ENCODE peak calls at places on chromosomes 6 and 20, in eight cellular contexts. L, H, K, T, V, P, R and I are unnamed samples.

GRCh38 chr20:62967628-62968351 is 15.3 kb downstream of the SLC17A9 start:
- DNase-seq in L (no peak), V (no peak), K (no peak), H (no peak), T (no peak), R (no peak), P (no peak), I (no peak)

GRCh38 chr20:34100578-34100977 is 11.5 kb downstream of the EIF2S2 start:
- DNase-seq in T (no peak), P (no peak), K (no peak), L (no peak), H (no peak), R (no peak), V (no peak), I (no peak)

GRCh38 chr6:82681119-82681714 is 317.6 kb downstream of the TPBG start:
- DNase-seq in T (no peak), V (no peak), K (no peak), H (no peak), P (no peak), L (no peak), R (no peak), I (no peak)

GRCh38 chr6:137705166-137706064 is 161.6 kb upstream of the TNFAIP3 start:
- DNase-seq in P (peak; percentile 76), V (peak; percentile 45), L (peak; percentile 53), H (peak; percentile 82), R (no peak), K (peak; percentile 40), T (peak; percentile 52), I (peak; percentile 60)

GRCh38 chr20:23179766-23180403 is 93.8 kb upstream of the CD93 start:
- DNase-seq in V (peak; percentile 46), R (no peak), H (peak; percentile 31), L (no peak), P (no peak), K (no peak), T (no peak), I (no peak)

GRCh38 chr6:77962070-77962469 is 309.2 kb downstream of the MEI4 start:
- DNase-seq in V (no peak), P (no peak), T (no peak), K (no peak), L (no peak), R (no peak), H (no peak), I (no peak)

GRCh38 chr20:9480066-9480465 is 34.3 kb upstream of the LAMP5 start:
- DNase-seq in K (no peak), P (no peak), T (no peak), L (no peak), V (no peak), R (no peak), H (no peak), I (no peak)

GRCh38 chr6:84450018-84450417 is 222.6 kb upstream of the CEP162 start:
- DNase-seq in R (no peak), T (no peak), H (no peak), L (no peak), P (no peak), V (no peak), K (no peak), I (no peak)

GRCh38 chr20:25453035-25453810 is 45.8 kb downstream of the GINS1 start:
- DNase-seq in K (no peak), R (peak; percentile 33), T (no peak), L (no peak), H (no peak), V (no peak), P (no peak), I (no peak)

GRCh38 chr6:150091466-150091865 is 22.5 kb upstream of the ULBP3 start:
- DNase-seq in K (no peak), P (no peak), T (no peak), V (no peak), R (peak; percentile 14), L (no peak), H (no peak), I (no peak)

GRCh38 chr6:150717419-150717818 is 117.7 kb downstream of the PLEKHG1 start:
- DNase-seq in V (no peak), P (no peak), R (no peak), T (no peak), H (peak; percentile 87), K (no peak), L (no peak), I (no peak)

GRCh38 chr6:151900897-151901485 is 93.5 kb downstream of the ESR1 start:
- DNase-seq in K (no peak), P (no peak), L (no peak), H (no peak), R (no peak), T (no peak), V (peak; percentile 45), I (no peak)

GRCh38 chr6:149694926-149695325 is 23.0 kb downstream of the LATS1 start:
- DNase-seq in V (no peak), L (no peak), K (no peak), H (no peak), R (peak; percentile 47), P (no peak), T (no peak), I (no peak)

GRCh38 chr6:157728183-157728881 is 94.7 kb upstream of the SNX9 start:
- DNase-seq in V (no peak), P (no peak), K (no peak), R (no peak), H (no peak), L (no peak), T (no peak), I (no peak)

GRCh38 chr6:154878866-154879491 is 116.1 kb upstream of the TIAM2 start:
- DNase-seq in R (no peak), P (no peak), L (no peak), T (no peak), K (no peak), H (no peak), V (no peak), I (no peak)